ENCODE peak calls at places on chromosomes 11 and 22, in six cellular contexts. Z, B, J, W, X and L are unnamed samples.

GRCh38 chr22:20967697-20968201 is 694 bp downstream of the AIFM3 start:
- DNase-seq in Z (no peak), B (no peak), J (no peak), W (no peak), X (no peak), L (no peak)

GRCh38 chr11:104665631-104666030 is 232.6 kb downstream of the CASP12 start:
- DNase-seq in Z (peak), B (no peak), J (no peak), W (no peak), X (no peak), L (no peak)

GRCh38 chr22:50242406-50242949 is 2.3 kb downstream of the TUBGCP6 start:
- DNase-seq in Z (no peak), B (no peak), J (no peak), W (no peak), X (no peak), L (no peak)

GRCh38 chr11:36292311-36292722 is 3.1 kb upstream of the COMMD9 start:
- DNase-seq in Z (no peak), B (no peak), J (no peak), W (no peak), X (no peak), L (no peak)

GRCh38 chr11:10930961-10931760 is 73.3 kb upstream of the ZBED5 start:
- DNase-seq in Z (peak), B (peak), J (peak), W (no peak), X (peak), L (no peak)

GRCh38 chr11:88338223-88338661 is 706 bp upstream of the CTSC start:
- DNase-seq in Z (peak), B (no peak), J (peak), W (no peak), X (no peak), L (no peak)

GRCh38 chr11:75313457-75314272 is 37.8 kb downstream of the ARRB1 start:
- DNase-seq in Z (peak), B (no peak), J (no peak), W (no peak), X (no peak), L (no peak)

GRCh38 chr22:46362221-46362933 is 26.9 kb downstream of the TRMU start:
- DNase-seq in Z (no peak), B (no peak), J (no peak), W (no peak), X (no peak), L (no peak)

GRCh38 chr22:36562261-36562835 is 33.4 kb upstream of the EIF3D start:
- DNase-seq in Z (peak), B (no peak), J (no peak), W (no peak), X (no peak), L (no peak)

GRCh38 chr11:113440816-113441215 is 34.4 kb downstream of the DRD2 start:
- DNase-seq in Z (no peak), B (no peak), J (no peak), W (no peak), X (no peak), L (no peak)

GRCh38 chr22:30628491-30628890 is 7.1 kb upstream of the SLC35E4 start:
- DNase-seq in Z (no peak), B (no peak), J (no peak), W (no peak), X (no peak), L (no peak)

GRCh38 chr22:35016909-35017308 is 49.0 kb upstream of the ISX start:
- DNase-seq in Z (no peak), B (no peak), J (no peak), W (no peak), X (no peak), L (no peak)

GRCh38 chr11:75790986-75791385 is 22.4 kb downstream of the DGAT2 start:
- DNase-seq in Z (no peak), B (no peak), J (no peak), W (no peak), X (no peak), L (no peak)

GRCh38 chr11:114684636-114685035 is 6.3 kb downstream of the NXPE2 start:
- DNase-seq in Z (no peak), B (no peak), J (no peak), W (no peak), X (no peak), L (no peak)

DNA sequence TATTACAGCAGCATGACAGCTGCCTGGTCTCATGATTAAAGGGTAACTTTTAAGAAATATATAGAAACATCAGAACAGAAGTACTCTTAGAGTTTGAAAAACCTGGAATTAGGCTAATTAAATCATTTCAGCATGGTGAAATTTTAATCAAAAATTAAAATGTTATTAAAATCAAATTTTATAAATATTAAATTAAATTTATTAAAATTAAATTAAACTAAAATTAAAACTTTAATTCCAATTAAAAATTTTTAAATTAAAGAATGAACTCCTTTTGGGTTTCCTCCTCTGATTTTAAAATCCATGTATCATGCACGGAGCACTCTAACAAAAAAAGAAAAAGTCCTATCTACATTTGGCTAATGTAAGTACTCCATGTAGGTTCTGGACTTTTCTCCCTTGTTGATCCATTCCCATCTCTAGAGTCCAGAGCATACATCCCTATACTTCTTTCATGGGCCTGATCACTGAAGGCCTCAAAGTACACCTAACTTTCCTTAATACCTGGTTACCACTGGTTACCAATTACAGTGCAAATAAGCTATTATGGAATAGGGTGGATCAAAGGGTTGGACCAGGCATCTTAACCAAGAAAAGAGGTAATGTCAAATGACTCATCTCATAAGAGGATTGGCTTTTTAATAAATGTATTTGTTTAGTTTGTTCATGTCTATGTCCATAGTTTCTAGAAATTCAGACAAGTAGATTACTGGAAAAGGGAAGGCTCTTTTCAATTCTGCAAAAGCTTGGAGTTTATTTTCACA is 48.4 kb upstream of the MUC15 start:
- DNase-seq in Z (no peak), B (no peak), J (no peak), W (no peak), X (no peak), L (no peak)
- TF ChIP-seq CTCF in Z (no peak), B (no peak), J (no peak), W (no peak), X (no peak), L (no peak)

GRCh38 chr11:64185323-64186204 is at the start of gene STIP1:
- DNase-seq in Z (peak), B (peak), J (peak), W (peak), X (peak), L (peak)
- TF ChIP-seq CTCF in Z (peak), B (peak), J (peak), W (peak), X (no peak), L (no peak)

DNA sequence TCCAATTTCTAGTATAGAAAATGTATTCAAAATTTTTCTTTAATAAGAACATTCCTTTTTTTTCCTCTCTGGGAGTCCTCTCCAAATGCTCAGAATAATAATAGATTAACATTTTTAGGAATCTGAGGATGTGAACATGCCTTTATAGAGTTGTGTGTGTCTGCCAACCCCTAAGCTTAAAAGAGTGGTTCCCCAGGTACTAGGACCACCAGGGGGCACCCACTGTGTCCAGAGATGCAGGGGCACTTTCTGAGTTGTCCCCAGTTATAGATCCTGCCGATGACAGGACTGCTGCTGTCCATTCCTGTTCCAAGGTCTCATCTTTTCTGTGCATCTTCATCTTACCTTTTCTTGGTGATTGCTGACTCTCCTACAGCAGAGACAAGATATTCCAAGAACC is 27.0 kb upstream of the MICAL2 start:
- DNase-seq in Z (no peak), B (no peak), J (no peak), W (no peak), X (no peak), L (no peak)
- TF ChIP-seq CTCF in Z (peak), B (no peak), J (no peak), W (peak), X (no peak), L (no peak)

DNA sequence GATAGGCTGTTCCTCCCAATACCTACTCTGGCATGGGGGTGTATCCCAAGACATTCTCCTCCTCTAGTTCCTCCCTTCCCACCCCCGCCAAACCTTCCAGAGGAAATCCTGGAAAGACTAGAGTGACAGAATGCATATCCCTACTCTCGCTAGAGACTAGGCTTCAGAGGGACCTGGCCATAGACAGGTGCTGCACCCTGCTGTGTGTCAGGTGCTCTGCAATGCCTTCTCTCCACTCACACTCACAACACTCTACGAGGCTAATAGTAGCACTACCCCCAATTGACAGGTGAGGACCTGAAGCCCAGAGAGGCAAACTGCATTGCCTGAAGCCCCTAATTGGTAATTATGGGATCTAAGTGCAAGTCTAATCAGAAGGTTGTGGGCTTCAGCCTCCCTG is 46.2 kb upstream of the LMO1 start:
- DNase-seq in Z (no peak), B (no peak), J (no peak), W (no peak), X (no peak), L (no peak)
- TF ChIP-seq CTCF in Z (no peak), B (no peak), J (no peak), W (no peak), X (no peak), L (no peak)